ENCODE peak calls at places on chromosomes 1 and 21, in four cellular contexts. U is K562, D is IMR-90, K is HepG2. G is an unnamed sample.

GRCh38 chr1:34113887-34114286 is 51.1 kb downstream of the CSMD2 start:
- DNase-seq in U (peak), D (no peak), K (peak), G (no peak)

GRCh38 chr21:43639470-43640178 is 19.7 kb downstream of the HSF2BP start:
- DNase-seq in U (no peak), D (peak), K (peak), G (no peak)

GRCh38 chr1:110150330-110151174 is at the start of gene SLC6A17:
- DNase-seq in U (no peak), D (peak), K (no peak), G (no peak)

GRCh38 chr1:228416217-228416971 is at the start of gene TRIM17:
- DNase-seq in U (no peak), D (no peak), K (peak), G (no peak)

GRCh38 chr1:21837476-21837875 is 25.4 kb downstream of the LDLRAD2 start:
- DNase-seq in U (no peak), D (no peak), K (no peak), G (no peak)

GRCh38 chr21:45178971-45179370 is 104.6 kb downstream of the ADARB1 start:
- DNase-seq in U (no peak), D (no peak), K (no peak), G (no peak)

GRCh38 chr1:156706647-156707008 is 1.2 kb upstream of the CRABP2 start:
- DNase-seq in U (peak), D (no peak), K (no peak), G (no peak)

GRCh38 chr1:22102746-22103145 is 40.2 kb downstream of the WNT4 start:
- DNase-seq in U (no peak), D (no peak), K (no peak), G (no peak)

GRCh38 chr1:246110343-246111219 is 396.5 kb downstream of the SMYD3 start:
- DNase-seq in U (peak), D (peak), K (no peak), G (no peak)

GRCh38 chr1:171117085-171117484 is 26.4 kb downstream of the FMO3 start:
- DNase-seq in U (no peak), D (no peak), K (no peak), G (no peak)
- TF ChIP-seq MXI1 in U (no peak), D (no peak), K (no peak), G (no peak)

DNA sequence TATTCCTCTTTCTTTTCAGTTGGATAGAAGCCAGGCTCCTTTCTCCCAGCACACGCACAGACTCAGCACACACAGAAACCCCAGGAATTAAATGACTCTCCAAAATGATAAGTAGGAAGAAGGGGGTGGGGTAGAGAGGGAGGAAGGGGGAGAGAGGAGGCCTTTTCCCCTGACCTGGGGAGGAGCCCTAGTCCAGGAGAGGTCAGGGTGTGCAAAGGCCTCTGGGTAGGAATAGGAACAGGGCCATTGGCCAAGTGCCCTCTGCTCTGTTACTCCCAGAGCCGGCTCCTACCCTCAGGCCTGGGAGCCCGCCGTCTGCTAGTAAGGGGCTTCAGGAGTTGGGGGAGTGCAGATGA is 35.6 kb upstream of the PUM1 start:
- DNase-seq in U (peak), D (peak), K (peak), G (no peak)
- TF ChIP-seq MXI1 in U (no peak), D (no peak), K (no peak), G (no peak)

DNA sequence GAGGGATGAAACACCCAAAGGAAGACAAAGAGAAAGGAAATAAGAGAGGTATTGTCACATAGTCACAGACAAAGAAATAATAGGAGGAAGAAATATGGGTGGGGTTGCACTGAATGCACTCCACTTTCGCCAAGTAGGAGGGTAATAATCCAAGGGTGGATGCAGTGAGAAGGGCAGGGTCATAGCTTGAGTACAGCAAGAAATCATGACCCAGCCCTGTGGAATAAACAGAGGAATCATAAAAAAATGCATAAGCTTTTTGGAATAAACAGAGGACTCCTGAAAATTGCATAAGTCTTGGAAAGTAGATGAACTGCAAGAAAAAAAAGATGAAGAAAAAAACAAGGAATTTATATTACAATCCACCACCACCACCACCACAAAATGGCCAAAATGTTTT is 53.1 kb upstream of the CD55 start:
- DNase-seq in U (no peak), D (no peak), K (no peak), G (no peak)
- TF ChIP-seq MXI1 in U (no peak), D (no peak), K (no peak), G (no peak)

DNA sequence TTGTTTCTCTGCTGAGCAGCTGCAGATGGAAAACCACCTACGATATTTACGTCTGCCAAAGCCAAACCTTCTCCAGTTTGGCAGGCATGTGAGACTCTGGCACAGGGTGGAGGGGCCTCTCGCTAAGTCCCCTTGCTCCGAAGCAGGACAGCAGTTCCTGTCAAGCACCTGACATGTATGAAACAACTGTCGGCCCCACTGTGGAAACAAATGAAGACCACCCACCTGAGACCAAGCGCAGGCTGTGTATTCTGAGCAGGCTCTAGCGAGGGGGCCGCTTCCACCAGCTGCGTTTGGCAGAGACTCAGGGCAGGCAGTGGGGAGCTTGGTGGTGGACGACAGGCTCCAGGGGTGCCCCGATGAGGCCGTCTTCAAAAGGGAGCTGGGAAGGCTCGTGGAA is 74.6 kb downstream of the RIPK4 start:
- DNase-seq in U (no peak), D (no peak), K (no peak), G (no peak)
- TF ChIP-seq MXI1 in U (no peak), D (no peak), K (no peak), G (no peak)

DNA sequence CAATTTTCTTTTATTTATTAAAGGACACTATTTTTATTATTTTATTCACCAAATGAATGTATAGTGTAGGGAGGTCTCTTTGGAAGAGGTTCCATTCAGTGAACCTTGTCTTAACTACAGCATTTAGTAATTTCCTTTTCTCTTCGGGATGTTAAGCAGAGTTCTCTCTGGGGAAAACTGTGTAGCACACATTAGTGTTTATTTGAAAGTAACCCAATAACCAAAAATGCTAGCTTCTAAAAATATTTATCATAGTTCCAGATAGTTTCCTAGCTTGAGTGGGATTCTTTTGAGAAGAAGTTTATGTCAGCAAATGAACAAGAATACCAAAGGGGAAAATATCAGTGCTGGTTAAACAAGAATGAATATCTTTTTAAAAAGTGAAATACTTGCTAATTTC is 82.5 kb downstream of the CLIC4 start:
- DNase-seq in U (no peak), D (peak), K (no peak), G (no peak)
- TF ChIP-seq MXI1 in U (no peak), D (no peak), K (no peak), G (no peak)

DNA sequence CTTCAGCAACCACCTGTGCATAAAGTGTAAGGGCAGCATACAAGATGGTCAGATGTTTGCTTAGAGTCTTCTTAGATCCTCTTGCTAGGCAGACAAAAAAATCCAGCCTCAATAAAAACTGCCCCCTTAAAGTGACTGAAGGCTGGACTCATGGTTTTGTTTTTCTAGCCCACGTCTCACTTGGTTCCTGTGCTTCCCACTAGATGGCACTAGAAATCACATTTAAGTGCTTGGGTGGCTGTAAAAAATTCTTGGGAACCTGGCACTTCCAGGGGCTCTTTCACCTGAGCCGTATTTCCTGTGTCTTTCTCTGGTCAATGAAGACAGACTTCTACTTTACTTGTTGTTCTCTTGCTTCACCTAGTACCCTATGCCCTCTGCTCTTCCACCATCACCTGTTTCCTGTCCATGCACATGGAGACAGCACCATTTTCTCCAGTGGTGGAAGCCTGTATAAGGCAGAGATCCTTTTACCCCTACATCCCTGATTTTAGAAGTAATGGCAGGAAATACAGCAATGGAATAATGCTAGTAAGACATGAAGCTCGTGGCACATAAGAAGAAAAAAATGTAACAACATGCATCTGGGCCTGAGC is 20.0 kb downstream of the METTL13 start:
- DNase-seq in U (peak), D (peak), K (peak), G (no peak)
- TF ChIP-seq MXI1 in U (no peak), D (no peak), K (no peak), G (no peak)

GRCh38 chr1:6794164-6794563 is 8.9 kb downstream of the CAMTA1 start:
- DNase-seq in U (peak), D (peak), K (peak), G (no peak)
- TF ChIP-seq MXI1 in U (no peak), D (no peak), K (no peak), G (no peak)